ENCODE peak calls at places on chromosomes 2 and 18, in eight cellular contexts. H is AG04450, X is dorsolateral prefrontal cortex, M is choroid plexus epithelial cell, Y is heart right ventricle, S is Caco-2, I is omental fat pad, G is IMR-90. R is an unnamed sample.

GRCh38 chr18:66867653-66868052 is 263.8 kb upstream of the CDH19 start:
- DNase-seq in H (no peak), X (no peak), M (peak), Y (no peak), S (no peak), I (no peak), G (no peak), R (no peak)

GRCh38 chr2:20594957-20595356 is 55.9 kb downstream of the HS1BP3 start:
- DNase-seq in H (no peak), X (no peak), M (no peak), Y (peak), S (no peak), I (no peak), G (no peak), R (no peak)

GRCh38 chr2:239388236-239389151 is 12.3 kb downstream of the HDAC4 start:
- DNase-seq in H (no peak), X (no peak), M (no peak), Y (no peak), S (no peak), I (no peak), G (no peak), R (no peak)

GRCh38 chr18:68436485-68436884 is 278.4 kb downstream of the TMX3 start:
- DNase-seq in H (no peak), X (no peak), M (peak), Y (no peak), S (no peak), I (no peak), G (peak), R (no peak)

GRCh38 chr2:98454500-98455235 is 10.0 kb downstream of the INPP4A start:
- DNase-seq in H (no peak), X (no peak), M (peak), Y (no peak), S (no peak), I (no peak), G (peak), R (no peak)

GRCh38 chr2:20525041-20526035 is 78.5 kb downstream of the RHOB start:
- DNase-seq in H (no peak), X (no peak), M (peak), Y (peak), S (peak), I (no peak), G (peak), R (no peak)

GRCh38 chr18:66722671-66723070 is 118.8 kb upstream of the CDH19 start:
- DNase-seq in H (no peak), X (no peak), M (no peak), Y (no peak), S (no peak), I (no peak), G (no peak), R (no peak)

GRCh38 chr2:109448946-109449788 is 164.6 kb downstream of the SEPTIN10 start:
- DNase-seq in H (no peak), X (peak), M (no peak), Y (peak), S (peak), I (no peak), G (no peak), R (peak)

GRCh38 chr18:30675905-30676620 is 366.5 kb downstream of the DSC3 start:
- DNase-seq in H (no peak), X (no peak), M (no peak), Y (no peak), S (no peak), I (no peak), G (no peak), R (no peak)

GRCh38 chr18:36934884-36935283 is 106.0 kb downstream of the KIAA1328 start:
- DNase-seq in H (peak), X (no peak), M (peak), Y (no peak), S (no peak), I (no peak), G (peak), R (no peak)

GRCh38 chr2:202408546-202409140 is 32.5 kb downstream of the BMPR2 start:
- DNase-seq in H (no peak), X (no peak), M (no peak), Y (no peak), S (no peak), I (no peak), G (no peak), R (no peak)

GRCh38 chr2:224038049-224038829 is 847 bp downstream of the SERPINE2 start:
- DNase-seq in H (no peak), X (no peak), M (peak), Y (peak), S (no peak), I (no peak), G (peak), R (no peak)

GRCh38 chr2:64295326-64296149 is 151.3 kb upstream of the PELI1 start:
- DNase-seq in H (no peak), X (no peak), M (no peak), Y (no peak), S (no peak), I (no peak), G (no peak), R (no peak)

GRCh38 chr2:36635194-36635593 is 37.2 kb upstream of the FEZ2 start:
- DNase-seq in H (no peak), X (no peak), M (no peak), Y (no peak), S (no peak), I (no peak), G (no peak), R (no peak)

GRCh38 chr2:237171396-237171795 is 85.7 kb downstream of the COPS8 start:
- DNase-seq in H (peak), X (no peak), M (peak), Y (no peak), S (no peak), I (no peak), G (peak), R (no peak)

GRCh38 chr2:32479993-32480392 is 123.2 kb downstream of the BIRC6 start:
- DNase-seq in H (no peak), X (no peak), M (no peak), Y (no peak), S (no peak), I (no peak), G (no peak), R (no peak)

GRCh38 chr18:60411715-60412114 is 39.1 kb upstream of the MC4R start:
- DNase-seq in H (no peak), X (no peak), M (peak), Y (no peak), S (no peak), I (no peak), G (no peak), R (no peak)

GRCh38 chr18:60417946-60418345 is 45.4 kb upstream of the MC4R start:
- DNase-seq in H (no peak), X (no peak), M (no peak), Y (no peak), S (no peak), I (no peak), G (no peak), R (no peak)

GRCh38 chr18:60413944-60414547 is 41.5 kb upstream of the MC4R start:
- DNase-seq in H (no peak), X (no peak), M (peak), Y (no peak), S (peak), I (no peak), G (peak), R (no peak)
- TF ChIP-seq CTCF in H (peak), X (no peak), M (peak), Y (no peak), S (peak), I (no peak), G (peak), R (peak)

GRCh38 chr2:58447586-58447985 is 206.5 kb upstream of the FANCL start:
- DNase-seq in H (no peak), X (no peak), M (no peak), Y (no peak), S (no peak), I (no peak), G (no peak), R (no peak)

GRCh38 chr2:58449286-58450010 is 208.3 kb upstream of the FANCL start:
- DNase-seq in H (no peak), X (no peak), M (no peak), Y (no peak), S (no peak), I (no peak), G (no peak), R (no peak)

GRCh38 chr2:58448845-58449244 is 207.7 kb upstream of the FANCL start:
- DNase-seq in H (no peak), X (no peak), M (no peak), Y (no peak), S (no peak), I (no peak), G (no peak), R (no peak)

GRCh38 chr2:58448065-58448507 is 207.0 kb upstream of the FANCL start:
- DNase-seq in H (peak), X (peak), M (peak), Y (no peak), S (peak), I (no peak), G (peak), R (no peak)
- TF ChIP-seq CTCF in H (peak), X (peak), M (peak), Y (peak), S (no peak), I (no peak), G (peak), R (peak)

DNA sequence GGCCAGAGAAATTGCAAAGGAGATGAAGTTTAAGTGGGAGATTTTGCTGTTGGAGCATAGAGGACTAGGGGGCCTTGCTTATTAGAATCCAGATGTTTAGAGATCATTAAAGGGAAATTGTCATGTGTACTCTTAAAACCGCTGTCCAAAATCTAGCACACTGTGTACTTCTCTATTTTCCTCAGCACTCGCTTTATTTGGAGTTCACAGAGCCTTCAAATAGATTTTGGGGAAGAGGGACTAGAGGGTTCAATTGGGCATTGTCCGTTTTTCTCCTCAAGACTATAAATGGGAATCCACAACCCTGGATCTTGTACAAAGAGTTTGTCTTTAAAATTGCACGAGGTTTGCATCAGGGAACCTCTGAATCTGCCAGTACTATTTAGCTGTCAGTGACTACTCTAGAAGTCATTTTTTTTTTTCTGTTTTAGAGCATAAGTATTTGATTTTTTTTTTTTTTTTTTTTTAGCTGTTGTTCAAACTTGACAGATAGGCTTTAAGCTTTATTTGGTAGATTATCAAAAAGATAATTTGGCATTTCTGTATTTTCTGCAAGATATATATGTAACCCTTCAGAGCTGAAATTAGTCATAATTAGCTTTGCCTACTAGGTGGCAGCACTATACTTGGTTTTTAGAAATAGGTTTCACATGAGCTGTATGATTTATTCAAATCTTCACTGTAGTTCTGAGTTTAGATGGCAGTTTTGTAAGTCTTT is 14.2 kb downstream of the PMS1 start:
- DNase-seq in H (no peak), X (no peak), M (peak), Y (no peak), S (no peak), I (no peak), G (peak), R (no peak)
- TF ChIP-seq CTCF in H (peak), X (peak), M (peak), Y (peak), S (peak), I (no peak), G (peak), R (peak)

DNA sequence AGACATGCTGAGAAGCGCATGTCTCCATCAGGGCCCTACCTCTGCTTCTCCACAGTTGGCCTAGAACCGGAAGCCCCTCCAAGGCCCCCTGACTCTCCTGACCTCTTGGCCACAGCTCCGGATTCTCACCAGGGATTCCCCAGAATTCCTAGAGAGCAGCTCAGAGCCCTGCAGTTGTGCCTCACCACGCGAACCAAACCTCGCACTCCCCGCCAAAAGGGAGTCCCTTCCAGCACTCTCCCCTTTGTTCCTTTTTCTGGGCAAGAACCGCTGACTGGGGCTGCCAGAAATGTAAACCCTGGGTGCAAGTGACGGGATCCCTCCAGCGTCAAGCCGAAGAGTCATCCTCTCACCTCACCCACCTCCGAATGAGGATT is 36.7 kb downstream of the AFF3 start:
- DNase-seq in H (no peak), X (peak), M (no peak), Y (no peak), S (no peak), I (no peak), G (peak), R (no peak)
- TF ChIP-seq CTCF in H (no peak), X (no peak), M (no peak), Y (no peak), S (no peak), I (no peak), G (no peak), R (no peak)

GRCh38 chr2:7620255-7620654 is 703.0 kb downstream of the RNF144A start:
- DNase-seq in H (no peak), X (no peak), M (no peak), Y (no peak), S (no peak), I (no peak), G (no peak), R (no peak)
- TF ChIP-seq CTCF in H (no peak), X (no peak), M (no peak), Y (no peak), S (no peak), I (no peak), G (no peak), R (no peak)

DNA sequence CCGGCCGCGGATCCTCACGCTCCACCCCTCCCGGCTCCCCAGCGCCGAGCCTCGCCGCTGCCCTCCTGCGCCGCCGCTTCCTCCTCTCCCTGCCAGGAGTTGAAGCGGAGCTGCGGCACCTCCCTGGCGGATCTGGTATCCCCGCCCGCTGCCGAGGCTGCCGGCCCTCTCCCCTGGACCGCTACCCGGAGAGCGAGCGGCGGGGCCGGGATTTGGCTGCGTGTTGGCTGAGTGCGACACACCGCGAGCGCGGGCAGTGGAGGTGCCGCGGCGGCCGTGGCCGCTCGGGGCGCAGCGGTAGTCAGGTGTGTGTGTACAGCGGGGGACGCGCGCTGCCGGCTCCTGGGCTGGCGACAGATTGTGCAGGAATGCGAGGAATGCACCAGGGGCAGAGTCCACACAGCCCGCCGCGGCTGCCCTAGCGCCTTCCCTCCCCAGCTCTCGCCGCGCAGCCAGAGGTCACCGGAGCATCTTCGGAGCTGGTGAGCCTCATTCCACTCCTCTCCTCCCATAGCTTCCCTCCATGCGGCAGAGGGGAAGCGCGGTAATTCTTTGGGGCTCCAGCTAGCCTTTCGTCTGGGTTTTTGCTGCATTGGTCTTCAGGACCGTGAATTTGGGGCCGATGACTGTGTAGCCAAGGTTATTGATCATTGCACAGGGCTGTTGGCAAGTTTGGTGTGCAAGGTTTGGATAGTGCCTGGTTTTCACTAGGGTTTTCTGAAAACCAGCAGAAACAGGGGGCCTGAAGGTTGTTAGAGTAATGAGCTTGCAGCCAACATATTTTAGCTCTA is 1.3 kb downstream of the PKP4 start:
- DNase-seq in H (no peak), X (peak), M (peak), Y (peak), S (peak), I (peak), G (peak), R (peak)
- TF ChIP-seq CTCF in H (peak), X (no peak), M (peak), Y (peak), S (peak), I (peak), G (peak), R (peak)

R was measured in osteocyte.